ENCODE peak calls at places on chromosomes 4 and X, in four cellular contexts. W is Daoy, J is Calu3, K is NCI-H510A. V is an unnamed sample.

GRCh38 chrX:39158801-39159657 is 357.8 kb downstream of the MID1IP1 start:
- DNase-seq in J (no peak), W (peak; percentile 90), K (peak; percentile 17), V (peak; percentile 91)

GRCh38 chr4:8869879-8870646 is 1.6 kb downstream of the HMX1 start:
- DNase-seq in J (no peak), W (no peak), K (no peak), V (no peak)

GRCh38 chr4:142480244-142480643 is 365.9 kb downstream of the INPP4B start:
- DNase-seq in K (no peak), J (peak; percentile 41), W (peak; percentile 55), V (peak; percentile 10)

GRCh38 chrX:10190367-10190766 is 33.6 kb downstream of the CLCN4 start:
- DNase-seq in J (peak; percentile 24), W (peak; percentile 66), K (peak; percentile 11), V (peak; percentile 70)

GRCh38 chr4:62490635-62491034 is 1290.5 kb downstream of the ADGRL3 start:
- DNase-seq in K (no peak), J (no peak), W (no peak), V (no peak)

GRCh38 chr4:84562156-84562555 is 20.8 kb upstream of the CDS1 start:
- DNase-seq in W (no peak), J (no peak), K (no peak), V (no peak)

GRCh38 chr4:174156239-174156826 is 127.1 kb downstream of the FBXO8 start:
- DNase-seq in W (peak; percentile 12), J (peak; percentile 2), K (peak; percentile 16), V (peak; percentile 59)

GRCh38 chr4:21697583-21697982 is 251.0 kb downstream of the KCNIP4 start:
- DNase-seq in J (peak; percentile 39), W (peak; percentile 23), K (peak; percentile 18), V (peak; percentile 22)

GRCh38 chr4:182142146-182143085 is 100.8 kb upstream of the TENM3 start:
- DNase-seq in W (peak; percentile 65), K (peak; percentile 26), J (no peak), V (no peak)

GRCh38 chr4:112848931-112849330 is 200.5 kb upstream of the ANK2 start:
- DNase-seq in J (no peak), K (no peak), W (no peak), V (no peak)

GRCh38 chr4:986949-987688 is at the start of gene IDUA:
- DNase-seq in W (peak; percentile 87), J (peak; percentile 82), K (no peak), V (peak; percentile 56)

GRCh38 chr4:144589512-144589911 is 56.4 kb upstream of the HHIP start:
- DNase-seq in K (no peak), W (no peak), J (no peak), V (no peak)

GRCh38 chr4:111696505-111696904 is 448.7 kb upstream of the FAM241A start:
- DNase-seq in K (no peak), J (no peak), W (no peak), V (no peak)

GRCh38 chr4:24001486-24001885 is 111.6 kb upstream of the PPARGC1A start:
- DNase-seq in W (no peak), J (no peak), K (no peak), V (no peak)

GRCh38 chrX:40012800-40013682 is 84.7 kb downstream of the BCOR start:
- DNase-seq in W (peak; percentile 52), K (no peak), J (peak; percentile 56), V (peak; percentile 60)

GRCh38 chr4:168723569-168723968 is 226.7 kb downstream of the PALLD start:
- DNase-seq in W (no peak), K (no peak), J (no peak), V (peak; percentile 55)

GRCh38 chrX:131762802-131763234 is 218.9 kb downstream of the OR13H1 start:
- DNase-seq in K (no peak), W (peak; percentile 4), J (no peak), V (peak; percentile 66)

GRCh38 chr4:55303818-55304217 is 42.2 kb upstream of the SRD5A3 start:
- DNase-seq in K (no peak), J (peak; percentile 58), W (peak; percentile 6), V (no peak)

GRCh38 chr4:175833574-175834350 is 21.7 kb upstream of the GPM6A start:
- DNase-seq in K (no peak), W (no peak), J (no peak), V (no peak)

V was measured in H4.